ENCODE peak calls at places on chromosome 10, in nine cellular contexts. B is HuH-7.5; S is Caki2; Q is LoVo; D is CD8-positive, alpha-beta T cell; Z is substantia nigra; I is kidney epithelial cell; W is putamen; R is NT2/D1. U is an unnamed sample.

GRCh38 chr10:121781101-121781500 is 146.7 kb downstream of the ATE1 start:
- DNase-seq in D (no peak), B (no peak), R (no peak), W (no peak), Q (no peak), Z (no peak), S (no peak), I (no peak), U (no peak)

GRCh38 chr10:130398090-130398994 is 262.2 kb downstream of the GLRX3 start:
- DNase-seq in S (no peak), R (no peak), Q (no peak), Z (no peak), W (no peak), D (no peak), I (no peak), B (no peak), U (no peak)

GRCh38 chr10:110840225-110840922 is 31.4 kb upstream of the PDCD4 start:
- DNase-seq in R (no peak), D (no peak), S (no peak), Q (no peak), B (no peak), W (no peak), I (no peak), Z (no peak), U (no peak)

GRCh38 chr10:46298346-46299266 is 11.8 kb downstream of the ANTXRL start:
- DNase-seq in S (no peak), I (no peak), Q (no peak), Z (no peak), D (no peak), R (no peak), B (no peak), W (no peak), U (no peak)

GRCh38 chr10:13842119-13842518 is 255.4 kb downstream of the PRPF18 start:
- DNase-seq in W (no peak), Z (no peak), I (no peak), D (no peak), B (no peak), S (no peak), R (no peak), Q (no peak), U (no peak)

GRCh38 chr10:22251751-22252285 is 34.0 kb upstream of the EBLN1 start:
- DNase-seq in Z (peak; percentile 83), S (peak; percentile 36), W (peak; percentile 85), B (peak; percentile 50), I (no peak), R (no peak), Q (no peak), D (peak; percentile 25), U (peak; percentile 45)

GRCh38 chr10:110780704-110781103 is 91.0 kb upstream of the PDCD4 start:
- DNase-seq in Q (no peak), R (no peak), I (no peak), S (no peak), Z (no peak), D (no peak), W (no peak), B (no peak), U (no peak)

GRCh38 chr10:118970770-118971169 is 58.7 kb upstream of the NANOS1 start:
- DNase-seq in W (no peak), R (no peak), D (no peak), Z (no peak), B (no peak), Q (no peak), S (no peak), I (no peak), U (no peak)

GRCh38 chr10:29736325-29737208 is 101.8 kb upstream of the SVIL start:
- DNase-seq in Q (peak; percentile 57), R (no peak), W (no peak), B (peak; percentile 83), D (peak; percentile 1), Z (no peak), S (peak; percentile 71), I (no peak), U (peak; percentile 4)

GRCh38 chr10:16728266-16728665 is 89.0 kb downstream of the RSU1 start:
- DNase-seq in I (no peak), Z (no peak), B (no peak), W (no peak), R (no peak), S (no peak), D (no peak), Q (no peak), U (no peak)

GRCh38 chr10:123213192-123213591 is 59.0 kb downstream of the BUB3 start:
- DNase-seq in I (no peak), B (no peak), Z (no peak), R (no peak), Q (no peak), S (no peak), W (no peak), D (no peak), U (no peak)

GRCh38 chr10:119370972-119371703 is 163.8 kb downstream of the GRK5 start:
- DNase-seq in B (no peak), I (no peak), Z (no peak), W (no peak), D (no peak), Q (no peak), S (no peak), R (no peak), U (no peak)

GRCh38 chr10:22681301-22681700 is 33.1 kb downstream of the PIP4K2A start:
- DNase-seq in S (no peak), Q (no peak), D (no peak), I (no peak), R (no peak), Z (no peak), W (no peak), B (no peak), U (no peak)

GRCh38 chr10:131435760-131436448 is 124.4 kb upstream of the TCERG1L start:
- DNase-seq in R (no peak), Z (no peak), S (peak; percentile 12), D (no peak), W (no peak), I (no peak), Q (no peak), B (no peak), U (no peak)

GRCh38 chr10:69733791-69734261 is 67.9 kb upstream of the COL13A1 start:
- DNase-seq in R (no peak), Q (no peak), D (no peak), B (no peak), W (no peak), Z (no peak), S (no peak), I (no peak), U (no peak)

GRCh38 chr10:126969310-126969709 is 64.1 kb downstream of the DOCK1 start:
- DNase-seq in Z (peak; percentile 20), B (peak; percentile 9), I (no peak), S (peak; percentile 15), D (no peak), R (no peak), W (no peak), Q (peak; percentile 3), U (no peak)